ENCODE peak calls at places on chromosome 17, in eight cellular contexts. W is fibroblast of the conjunctiva; G is NCI-H524; B is LoVo; P is heart right ventricle; S is astrocyte of the spinal cord; F is Panc1; A is stimulated activated CD4-positive, alpha-beta T cell treated with anti-CD3 and anti-CD28 coated beads, TNF-alpha, amount 100 ng/mL, for 1 hour. X is an unnamed sample.

GRCh38 chr17:52157161-52157560 is 1.4 kb downstream of the CA10 start:
- DNase-seq in W (no peak), G (peak), B (no peak), P (no peak), S (no peak), F (no peak), A (no peak), X (no peak)

GRCh38 chr17:76414334-76415295 is 30.2 kb downstream of the SPHK1 start:
- DNase-seq in W (peak), G (peak), B (no peak), P (peak), S (peak), F (no peak), A (no peak), X (no peak)

GRCh38 chr17:33200116-33200515 is 93.0 kb downstream of the ASIC2 start:
- DNase-seq in W (peak), G (no peak), B (peak), P (no peak), S (no peak), F (peak), A (no peak), X (no peak)

GRCh38 chr17:41498276-41498675 is 7.1 kb downstream of the KRT13 start:
- DNase-seq in W (no peak), G (no peak), B (no peak), P (no peak), S (no peak), F (no peak), A (no peak), X (no peak)

GRCh38 chr17:50687200-50688066 is 20.3 kb downstream of the ANKRD40 start:
- DNase-seq in W (no peak), G (no peak), B (no peak), P (no peak), S (peak), F (no peak), A (no peak), X (no peak)

GRCh38 chr17:27544350-27545131 is 86.4 kb upstream of the LGALS9 start:
- DNase-seq in W (no peak), G (no peak), B (no peak), P (no peak), S (peak), F (no peak), A (no peak), X (no peak)

GRCh38 chr17:50201226-50201854 is at the start of gene COL1A1:
- DNase-seq in W (peak), G (no peak), B (no peak), P (peak), S (peak), F (no peak), A (no peak), X (no peak)

GRCh38 chr17:82802141-82802540 is 37.7 kb downstream of the ZNF750 start:
- DNase-seq in W (peak), G (no peak), B (no peak), P (no peak), S (peak), F (no peak), A (no peak), X (no peak)

GRCh38 chr17:28716740-28717577 is 709 bp downstream of the RAB34 start:
- DNase-seq in W (peak), G (no peak), B (no peak), P (no peak), S (peak), F (no peak), A (no peak), X (no peak)

GRCh38 chr17:75773808-75774470 is 8.9 kb upstream of the GALK1 start:
- DNase-seq in W (no peak), G (no peak), B (no peak), P (no peak), S (no peak), F (no peak), A (no peak), X (no peak)

GRCh38 chr17:31413871-31414589 is 22.6 kb downstream of the RAB11FIP4 start:
- DNase-seq in W (no peak), G (peak), B (no peak), P (no peak), S (no peak), F (no peak), A (no peak), X (peak)

GRCh38 chr17:64063766-64064224 is 43.4 kb upstream of the ICAM2 start:
- DNase-seq in W (peak), G (no peak), B (no peak), P (peak), S (no peak), F (no peak), A (peak), X (no peak)

GRCh38 chr17:57989011-57989345 is 924 bp upstream of the VEZF1 start:
- DNase-seq in W (no peak), G (no peak), B (no peak), P (peak), S (peak), F (no peak), A (no peak), X (no peak)

GRCh38 chr17:35612924-35613521 is 25.9 kb downstream of the AP2B1 start:
- DNase-seq in W (peak), G (no peak), B (no peak), P (peak), S (peak), F (no peak), A (no peak), X (no peak)

GRCh38 chr17:1110844-1111598 is 68.8 kb downstream of the ABR start:
- DNase-seq in W (no peak), G (no peak), B (peak), P (peak), S (peak), F (peak), A (no peak), X (peak)